ENCODE peak calls at places on chromosomes 3 and 15, in seven cellular contexts. W, J, R, C, U, S and Y are unnamed samples.

GRCh38 chr3:15266510-15267376 is 60.7 kb downstream of the CAPN7 start:
- DNase-seq in W (no peak), J (no peak), R (peak; percentile 43), C (no peak), U (no peak), S (no peak), Y (no peak)

GRCh38 chr3:16692486-16693378 is 87.5 kb upstream of the DAZL start:
- DNase-seq in W (no peak), J (no peak), R (no peak), C (no peak), U (no peak), S (no peak), Y (no peak)

GRCh38 chr3:138241061-138241460 is 54.0 kb downstream of the ARMC8 start:
- DNase-seq in W (no peak), J (no peak), R (no peak), C (no peak), U (no peak), S (no peak), Y (no peak)

GRCh38 chr15:56052389-56053045 is 59.1 kb upstream of the NEDD4 start:
- DNase-seq in W (no peak), J (no peak), R (no peak), C (no peak), U (peak; percentile 77), S (peak; percentile 65), Y (peak; percentile 66)

GRCh38 chr3:10389995-10390394 is 69.1 kb upstream of the SEC13 start:
- DNase-seq in W (no peak), J (no peak), R (no peak), C (no peak), U (no peak), S (no peak), Y (no peak)

GRCh38 chr3:104069114-104069513 is 1297.6 kb upstream of the ALCAM start:
- DNase-seq in W (no peak), J (no peak), R (no peak), C (no peak), U (no peak), S (no peak), Y (no peak)

GRCh38 chr3:127675651-127676391 is 3.1 kb downstream of the ABTB1 start:
- DNase-seq in W (no peak), J (no peak), R (peak; percentile 61), C (no peak), U (no peak), S (no peak), Y (no peak)

GRCh38 chr3:197372076-197372661 is 73.8 kb upstream of the DLG1 start:
- DNase-seq in W (no peak), J (no peak), R (no peak), C (no peak), U (peak; percentile 86), S (peak; percentile 68), Y (no peak)

GRCh38 chr3:157438371-157438735 is 1.7 kb downstream of the PTX3 start:
- DNase-seq in W (no peak), J (no peak), R (peak; percentile 48), C (no peak), U (peak; percentile 52), S (no peak), Y (no peak)

GRCh38 chr15:48667701-48668100 is 22.2 kb upstream of the FBN1 start:
- DNase-seq in W (no peak), J (no peak), R (no peak), C (no peak), U (peak; percentile 26), S (no peak), Y (no peak)

GRCh38 chr3:133964547-133964946 is 65.2 kb downstream of the SLCO2A1 start:
- DNase-seq in W (no peak), J (no peak), R (no peak), C (no peak), U (no peak), S (peak; percentile 42), Y (peak; percentile 42)